ENCODE peak calls at places on chromosome 1, in five cellular contexts. K is HFFc6, G is osteoblast, Z is GM13976, O is brain microvascular endothelial cell. W is an unnamed sample.

GRCh38 chr1:180221461-180221860 is 8.6 kb upstream of the LHX4 start:
- DNase-seq in O (no peak), G (no peak), Z (no peak), K (no peak), W (no peak)

GRCh38 chr1:174800221-174800791 is 199.4 kb upstream of the CACYBP start:
- DNase-seq in G (no peak), Z (no peak), O (peak), K (no peak), W (no peak)

GRCh38 chr1:31637915-31638673 is 6.6 kb downstream of the PEF1 start:
- DNase-seq in Z (no peak), K (no peak), O (no peak), G (no peak), W (no peak)

GRCh38 chr1:192610114-192610958 is 25.6 kb upstream of the RGS13 start:
- DNase-seq in K (peak), O (no peak), Z (peak), G (no peak), W (peak)

GRCh38 chr1:19651141-19651737 is 7.1 kb downstream of the NBL1 start:
- DNase-seq in Z (peak), K (peak), O (peak), G (peak), W (peak)

GRCh38 chr1:156665539-156665938 is 11.7 kb downstream of the NES start:
- DNase-seq in Z (no peak), O (no peak), G (no peak), K (no peak), W (no peak)

GRCh38 chr1:84773195-84773594 is 82.9 kb upstream of the SSX2IP start:
- DNase-seq in K (no peak), G (no peak), O (no peak), Z (no peak), W (no peak)

GRCh38 chr1:26045712-26046312 is at the start of gene SLC30A2:
- DNase-seq in O (no peak), G (peak), Z (no peak), K (no peak), W (no peak)

GRCh38 chr1:1304331-1305299 is 3.1 kb downstream of the ACAP3 start:
- DNase-seq in O (peak), Z (no peak), G (peak), K (peak), W (peak)

GRCh38 chr1:58524353-58524945 is 22.1 kb downstream of the OMA1 start:
- DNase-seq in G (no peak), Z (no peak), O (no peak), K (no peak), W (peak)

GRCh38 chr1:236853916-236854601 is 59.0 kb downstream of the MTR start:
- DNase-seq in G (no peak), K (peak), Z (no peak), O (peak), W (no peak)
- TF ChIP-seq CTCF in G (no peak), K (no peak), Z (no peak), O (no peak), W (no peak)

GRCh38 chr1:14608308-14608707 is 9.8 kb downstream of the KAZN start:
- DNase-seq in Z (no peak), G (no peak), K (no peak), O (no peak), W (no peak)
- TF ChIP-seq CTCF in Z (no peak), G (no peak), K (peak), O (no peak), W (no peak)

GRCh38 chr1:162193201-162193600 is 123.7 kb downstream of the NOS1AP start:
- DNase-seq in G (no peak), K (no peak), O (no peak), Z (no peak), W (no peak)

GRCh38 chr1:162192323-162192678 is 122.8 kb downstream of the NOS1AP start:
- DNase-seq in O (no peak), K (no peak), G (no peak), Z (no peak), W (no peak)

GRCh38 chr1:162193815-162194214 is 124.3 kb downstream of the NOS1AP start:
- DNase-seq in O (no peak), Z (no peak), G (no peak), K (no peak), W (no peak)

GRCh38 chr1:162192763-162193162 is 123.3 kb downstream of the NOS1AP start:
- DNase-seq in K (no peak), G (no peak), O (no peak), Z (no peak), W (no peak)

DNA sequence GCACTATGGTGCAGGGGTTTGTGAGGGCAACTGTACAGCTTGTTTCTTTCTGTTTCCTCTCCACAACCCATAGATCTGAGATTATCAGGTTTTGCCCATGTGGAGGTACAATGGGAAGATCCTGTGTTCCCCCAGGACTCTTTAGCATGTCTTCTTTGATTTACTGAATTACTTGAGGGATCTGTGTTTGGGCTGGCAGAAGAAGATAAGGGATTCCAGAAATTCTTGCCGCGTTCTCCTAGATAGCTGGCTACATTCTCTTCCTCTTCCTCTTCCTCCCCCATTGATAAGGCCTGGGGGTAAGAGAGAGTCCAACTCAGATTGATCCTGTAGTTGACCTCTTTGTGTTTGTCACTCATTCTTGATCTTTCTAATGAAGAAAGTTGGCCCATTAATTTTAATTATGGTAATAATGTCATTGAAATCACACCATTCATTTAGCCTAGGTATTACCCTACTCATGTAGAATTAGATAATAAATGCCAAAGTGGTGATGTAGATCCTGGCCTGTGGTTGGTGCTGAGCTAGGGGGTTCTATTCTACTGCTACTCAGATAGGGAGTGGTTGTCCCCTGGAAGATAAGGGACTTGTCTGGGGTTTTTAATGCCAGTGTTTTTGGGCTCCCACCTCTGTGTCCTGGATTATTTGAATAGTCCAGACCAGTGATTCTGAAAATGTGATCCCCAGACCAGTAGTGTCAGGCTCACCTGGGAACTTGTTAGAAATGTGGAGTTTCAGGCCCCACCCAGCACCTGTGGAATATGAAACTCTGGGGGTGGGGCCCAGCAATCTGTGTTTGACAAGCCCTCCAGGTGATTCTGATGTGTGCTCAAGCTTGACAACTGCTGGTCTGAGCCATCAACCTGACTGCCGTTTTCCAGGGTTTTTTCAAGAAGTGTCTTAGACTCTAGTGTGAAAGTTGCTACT is 122.2 kb downstream of the NOS1AP start:
- DNase-seq in K (no peak), O (no peak), Z (no peak), G (no peak), W (no peak)
- TF ChIP-seq CTCF in K (no peak), O (no peak), Z (no peak), G (no peak), W (no peak)

GRCh38 chr1:203522237-203522636 is 28.3 kb downstream of the OPTC start:
- DNase-seq in G (no peak), Z (no peak), O (no peak), K (no peak), W (no peak)
- TF ChIP-seq CTCF in G (no peak), Z (no peak), O (peak), K (no peak), W (no peak)

GRCh38 chr1:10852486-10852885 is 56.0 kb upstream of the CASZ1 start:
- DNase-seq in G (peak), Z (no peak), K (no peak), O (no peak), W (no peak)
- TF ChIP-seq CTCF in G (no peak), Z (no peak), K (no peak), O (no peak), W (no peak)

DNA sequence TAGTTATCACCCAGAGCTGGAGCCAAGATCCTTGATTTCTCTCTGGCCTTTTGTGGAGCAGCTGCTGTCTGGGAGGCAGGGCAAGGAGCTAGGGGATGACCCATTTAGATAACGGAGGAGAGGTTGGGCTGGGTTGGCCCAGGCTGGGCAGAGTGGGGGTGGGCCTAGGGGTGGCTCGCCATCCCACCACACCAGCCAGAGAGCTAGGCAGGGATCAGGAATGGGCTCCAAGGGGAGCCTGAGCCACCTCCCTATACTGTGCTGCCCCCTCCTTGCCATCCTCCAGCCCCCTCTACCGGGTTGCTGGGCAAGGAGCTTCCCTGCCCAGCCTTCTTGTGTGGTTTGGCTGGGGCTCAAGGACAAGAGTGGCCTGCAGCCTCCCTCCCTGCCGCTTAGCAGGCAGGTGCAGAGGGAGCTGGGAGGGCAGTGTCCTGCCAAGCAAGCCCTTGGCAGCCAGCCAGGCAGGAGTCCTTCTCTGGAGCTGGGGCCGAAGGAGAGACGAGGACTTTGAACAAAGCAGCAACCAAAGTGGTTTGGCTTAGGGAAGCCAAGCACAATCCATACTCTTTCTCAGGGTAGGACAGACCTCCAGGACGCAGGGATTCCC is 4.1 kb downstream of the NUAK2 start:
- DNase-seq in G (no peak), Z (no peak), O (no peak), K (no peak), W (no peak)
- TF ChIP-seq CTCF in G (no peak), Z (no peak), O (peak), K (no peak), W (no peak)

GRCh38 chr1:68232354-68233148 is at the start of gene WLS:
- DNase-seq in O (peak), G (peak), K (peak), Z (peak), W (peak)
- TF ChIP-seq CTCF in O (peak), G (no peak), K (no peak), Z (no peak), W (peak)